ENCODE peak calls at places on chromosomes 1 and 21, in nine cellular contexts. B, L, C, F, T, U, N, M and E are unnamed samples.

GRCh38 chr1:203296456-203297073 is 8.8 kb upstream of the BTG2 start:
- DNase-seq in C (no peak), U (no peak), N (no peak), L (no peak), T (no peak), B (no peak), M (no peak), F (no peak), E (no peak)

GRCh38 chr1:30444404-30444803 is 279.0 kb downstream of the MATN1 start:
- DNase-seq in L (no peak), N (no peak), M (no peak), B (no peak), F (no peak), U (no peak), T (no peak), C (no peak), E (peak; percentile 51)

GRCh38 chr1:16019580-16020277 is 1.9 kb upstream of the HSPB7 start:
- DNase-seq in U (peak; percentile 59), F (no peak), M (no peak), N (no peak), C (no peak), B (no peak), L (no peak), T (no peak), E (no peak)

GRCh38 chr1:229664133-229664689 is 38.2 kb downstream of the URB2 start:
- DNase-seq in B (peak; percentile 57), C (no peak), F (peak; percentile 55), M (no peak), T (no peak), N (peak; percentile 75), L (no peak), U (peak; percentile 39), E (no peak)

GRCh38 chr1:221781102-221781744 is 39.3 kb upstream of the DUSP10 start:
- DNase-seq in C (no peak), T (no peak), F (no peak), N (no peak), M (no peak), L (no peak), B (no peak), U (peak; percentile 24), E (no peak)

GRCh38 chr1:183353597-183353996 is 64.6 kb downstream of the NMNAT2 start:
- DNase-seq in N (no peak), C (no peak), F (no peak), T (no peak), B (no peak), M (no peak), U (no peak), L (no peak), E (no peak)

GRCh38 chr1:247407180-247407616 is 8.8 kb upstream of the NLRP3 start:
- DNase-seq in T (no peak), N (no peak), B (peak; percentile 72), U (no peak), F (peak; percentile 52), C (no peak), L (no peak), M (no peak), E (no peak)

GRCh38 chr1:171988243-171988642 is 146.9 kb downstream of the DNM3 start:
- DNase-seq in F (no peak), M (no peak), L (no peak), C (no peak), U (no peak), B (no peak), T (no peak), N (no peak), E (no peak)

GRCh38 chr1:60703155-60703554 is 379.2 kb upstream of the NFIA start:
- DNase-seq in M (no peak), C (no peak), N (no peak), B (no peak), U (no peak), T (no peak), F (no peak), L (no peak), E (no peak)

GRCh38 chr1:21626921-21627339 is 42.2 kb downstream of the RAP1GAP start:
- DNase-seq in M (no peak), L (no peak), F (no peak), C (no peak), N (no peak), T (no peak), U (no peak), B (no peak), E (no peak)

GRCh38 chr1:33029209-33029608 is 7.5 kb downstream of the AK2 start:
- DNase-seq in U (no peak), C (no peak), F (no peak), L (no peak), B (no peak), N (no peak), M (no peak), T (no peak), E (no peak)

GRCh38 chr1:224565186-224565585 is 50.9 kb upstream of the CNIH3 start:
- DNase-seq in T (peak; percentile 42), N (no peak), C (no peak), L (no peak), U (peak; percentile 92), M (no peak), F (no peak), B (no peak), E (no peak)

GRCh38 chr1:208036177-208036808 is 125.4 kb upstream of the CD34 start:
- DNase-seq in B (no peak), M (no peak), C (peak; percentile 29), N (no peak), F (no peak), L (no peak), T (peak; percentile 15), U (no peak), E (no peak)

GRCh38 chr1:65393345-65393744 is 27.1 kb upstream of the LEPR start:
- DNase-seq in T (no peak), N (no peak), B (no peak), L (no peak), C (no peak), U (peak; percentile 53), M (no peak), F (no peak), E (no peak)

GRCh38 chr1:51133045-51133444 is 31.0 kb downstream of the C1orf185 start:
- DNase-seq in C (no peak), T (no peak), F (no peak), L (no peak), N (no peak), B (no peak), M (no peak), U (no peak), E (no peak)

GRCh38 chr21:34274001-34274400 is 89.8 kb upstream of the KCNE2 start:
- DNase-seq in L (no peak), T (no peak), F (no peak), M (no peak), B (no peak), C (no peak), N (no peak), U (peak; percentile 61), E (no peak)

GRCh38 chr1:107702946-107703571 is 261.9 kb downstream of the VAV3 start:
- DNase-seq in N (no peak), T (no peak), U (peak; percentile 72), C (no peak), F (no peak), M (no peak), L (no peak), B (no peak), E (no peak)

GRCh38 chr21:41678944-41679343 is 87.9 kb downstream of the RIPK4 start:
- DNase-seq in F (no peak), L (peak; percentile 74), T (peak; percentile 100), C (peak; percentile 85), B (no peak), U (peak; percentile 99), M (peak; percentile 93), N (no peak), E (peak; percentile 83)

GRCh38 chr1:67973061-67973460 is 77.4 kb downstream of the DIRAS3 start:
- DNase-seq in B (no peak), U (peak; percentile 68), L (no peak), N (no peak), F (no peak), C (no peak), M (no peak), T (no peak), E (no peak)

GRCh38 chr1:1040004-1040991 is 20.4 kb downstream of the AGRN start:
- DNase-seq in U (peak; percentile 88), N (peak; percentile 44), F (peak; percentile 57), C (peak; percentile 83), M (no peak), T (no peak), B (peak; percentile 69), L (peak; percentile 58), E (no peak)

GRCh38 chr1:201059871-201060555 is 36.5 kb upstream of the KIF21B start:
- DNase-seq in C (no peak), L (no peak), B (no peak), F (no peak), U (peak; percentile 6), T (no peak), M (no peak), N (no peak), E (no peak)

GRCh38 chr1:232905324-232906034 is 44.9 kb upstream of the NTPCR start:
- DNase-seq in N (no peak), C (no peak), F (no peak), T (no peak), B (no peak), M (no peak), L (no peak), U (peak; percentile 39), E (no peak)

GRCh38 chr21:45593162-45594022 is 50.1 kb upstream of the PCBP3 start:
- DNase-seq in B (no peak), F (no peak), M (peak; percentile 6), C (peak; percentile 7), L (no peak), U (no peak), N (no peak), T (no peak), E (no peak)

GRCh38 chr1:38559180-38559874 is 300.2 kb downstream of the RRAGC start:
- DNase-seq in T (peak; percentile 71), L (no peak), C (no peak), U (no peak), N (peak; percentile 41), B (peak; percentile 77), F (peak; percentile 49), M (no peak), E (no peak)

GRCh38 chr21:29302340-29302991 is 3.7 kb downstream of the BACH1 start:
- DNase-seq in F (no peak), B (no peak), M (no peak), U (peak; percentile 36), C (no peak), T (no peak), N (no peak), L (no peak), E (no peak)

GRCh38 chr1:218496561-218496960 is 151.4 kb downstream of the TGFB2 start:
- DNase-seq in N (no peak), M (no peak), B (no peak), L (no peak), C (no peak), U (peak; percentile 100), F (no peak), T (peak; percentile 36), E (no peak)

GRCh38 chr1:27342778-27343638 is 1.2 kb downstream of the SYTL1 start:
- DNase-seq in B (peak; percentile 66), M (no peak), C (peak; percentile 39), U (no peak), L (no peak), N (no peak), T (peak; percentile 83), F (peak; percentile 57), E (no peak)

GRCh38 chr1:22763479-22764200 is 53.0 kb downstream of the EPHB2 start:
- DNase-seq in B (no peak), C (no peak), U (no peak), L (no peak), F (no peak), N (no peak), M (no peak), T (no peak), E (no peak)

GRCh38 chr1:231808990-231809389 is 182.4 kb downstream of the DISC1 start:
- DNase-seq in L (no peak), C (no peak), U (peak; percentile 80), M (no peak), B (no peak), F (no peak), N (no peak), T (peak; percentile 9), E (no peak)

GRCh38 chr1:66503841-66504470 is 30.0 kb upstream of the SGIP1 start:
- DNase-seq in B (no peak), F (no peak), N (no peak), C (peak; percentile 59), M (no peak), T (peak; percentile 35), U (peak; percentile 59), L (peak; percentile 41), E (no peak)

GRCh38 chr1:107897428-107898339 is 67.3 kb downstream of the VAV3 start:
- DNase-seq in U (no peak), B (no peak), N (peak; percentile 2), F (no peak), L (no peak), T (no peak), M (no peak), C (no peak), E (no peak)